ENCODE peak calls at places on chromosomes 7 and 10, in ten cellular contexts. One of them, this sample, is unnamed. For H3K9me3 and H3K36me3, the result is how much of the 10 kb centered on the place peaks cover.

GRCh38 chr7:70040971-70041766 is 442.9 kb downstream of the AUTS2 start:
- DNase-seq in upper lobe of left lung: no peak
- DNase-seq in heart right ventricle: no peak
- DNase-seq in CD8-positive, alpha-beta memory T cell: no peak
- DNase-seq in HCT116: no peak
- DNase-seq in stomach: no peak
- DNase-seq in neural progenitor cell: peak
- DNase-seq in lung: no peak
- DNase-seq in SJSA1: no peak
- DNase-seq in GM23248: peak
- DNase-seq in this sample: no peak

GRCh38 chr7:146659732-146660131 is 543.1 kb downstream of the CNTNAP2 start:
- DNase-seq in upper lobe of left lung: no peak
- DNase-seq in heart right ventricle: no peak
- DNase-seq in CD8-positive, alpha-beta memory T cell: no peak
- DNase-seq in HCT116: no peak
- DNase-seq in stomach: no peak
- DNase-seq in neural progenitor cell: no peak
- DNase-seq in lung: no peak
- DNase-seq in SJSA1: no peak
- DNase-seq in GM23248: no peak
- DNase-seq in this sample: no peak

GRCh38 chr10:21336476-21337170 is 188.9 kb downstream of the SKIDA1 start:
- DNase-seq in upper lobe of left lung: peak
- DNase-seq in heart right ventricle: no peak
- DNase-seq in CD8-positive, alpha-beta memory T cell: no peak
- DNase-seq in HCT116: peak
- DNase-seq in stomach: no peak
- DNase-seq in neural progenitor cell: peak
- DNase-seq in lung: peak
- DNase-seq in SJSA1: peak
- DNase-seq in GM23248: peak
- DNase-seq in this sample: no peak

GRCh38 chr7:192701-193536 is 548 bp downstream of the FAM20C start:
- DNase-seq in upper lobe of left lung: no peak
- DNase-seq in heart right ventricle: peak
- DNase-seq in CD8-positive, alpha-beta memory T cell: no peak
- DNase-seq in HCT116: no peak
- DNase-seq in stomach: peak
- DNase-seq in neural progenitor cell: peak
- DNase-seq in lung: no peak
- DNase-seq in SJSA1: no peak
- DNase-seq in GM23248: peak
- DNase-seq in this sample: no peak

GRCh38 chr7:1981201-1981877 is 251.4 kb downstream of the MAD1L1 start:
- DNase-seq in upper lobe of left lung: no peak
- DNase-seq in heart right ventricle: no peak
- DNase-seq in CD8-positive, alpha-beta memory T cell: no peak
- DNase-seq in HCT116: no peak
- DNase-seq in stomach: no peak
- DNase-seq in neural progenitor cell: no peak
- DNase-seq in lung: no peak
- DNase-seq in SJSA1: no peak
- DNase-seq in GM23248: no peak
- DNase-seq in this sample: no peak

GRCh38 chr7:36115448-36116321 is 37.4 kb upstream of the EEPD1 start:
- DNase-seq in upper lobe of left lung: peak
- DNase-seq in heart right ventricle: peak
- DNase-seq in CD8-positive, alpha-beta memory T cell: peak
- DNase-seq in HCT116: peak
- DNase-seq in stomach: peak
- DNase-seq in neural progenitor cell: no peak
- DNase-seq in lung: peak
- DNase-seq in SJSA1: peak
- DNase-seq in GM23248: peak
- DNase-seq in this sample: no peak

GRCh38 chr7:139557857-139558581 is 34.5 kb downstream of the CLEC2L start:
- DNase-seq in upper lobe of left lung: no peak
- DNase-seq in heart right ventricle: no peak
- DNase-seq in CD8-positive, alpha-beta memory T cell: no peak
- DNase-seq in HCT116: no peak
- DNase-seq in stomach: no peak
- DNase-seq in neural progenitor cell: peak
- DNase-seq in lung: no peak
- DNase-seq in SJSA1: no peak
- DNase-seq in GM23248: no peak
- DNase-seq in this sample: no peak

GRCh38 chr7:140260767-140261486 is 84.1 kb upstream of the KDM7A start:
- DNase-seq in upper lobe of left lung: no peak
- DNase-seq in heart right ventricle: no peak
- DNase-seq in CD8-positive, alpha-beta memory T cell: no peak
- DNase-seq in HCT116: no peak
- DNase-seq in stomach: no peak
- DNase-seq in neural progenitor cell: no peak
- DNase-seq in lung: no peak
- DNase-seq in SJSA1: no peak
- DNase-seq in GM23248: no peak
- DNase-seq in this sample: no peak

GRCh38 chr7:151249034-151249731 is 689 bp upstream of the SMARCD3 start:
- DNase-seq in upper lobe of left lung: peak
- DNase-seq in heart right ventricle: peak
- DNase-seq in CD8-positive, alpha-beta memory T cell: no peak
- DNase-seq in HCT116: no peak
- DNase-seq in stomach: peak
- DNase-seq in neural progenitor cell: peak
- DNase-seq in lung: peak
- DNase-seq in SJSA1: peak
- DNase-seq in GM23248: peak
- DNase-seq in this sample: no peak

GRCh38 chr7:157271991-157272324 is 64.8 kb upstream of the DNAJB6 start:
- DNase-seq in upper lobe of left lung: peak
- DNase-seq in heart right ventricle: no peak
- DNase-seq in CD8-positive, alpha-beta memory T cell: no peak
- DNase-seq in HCT116: no peak
- DNase-seq in stomach: peak
- DNase-seq in neural progenitor cell: no peak
- DNase-seq in lung: peak
- DNase-seq in SJSA1: peak
- DNase-seq in GM23248: peak
- DNase-seq in this sample: no peak

GRCh38 chr10:118658762-118659161 is 63.3 kb upstream of the PRLHR start:
- DNase-seq in upper lobe of left lung: no peak
- DNase-seq in heart right ventricle: no peak
- DNase-seq in CD8-positive, alpha-beta memory T cell: no peak
- DNase-seq in HCT116: no peak
- DNase-seq in stomach: no peak
- DNase-seq in neural progenitor cell: no peak
- DNase-seq in lung: no peak
- DNase-seq in SJSA1: no peak
- DNase-seq in GM23248: no peak
- DNase-seq in this sample: no peak
- H3K9me3 ChIP-seq in upper lobe of left lung: under half
- H3K9me3 ChIP-seq in heart right ventricle: under half
- H3K9me3 ChIP-seq in CD8-positive, alpha-beta memory T cell: under half
- H3K9me3 ChIP-seq in HCT116: under half
- H3K9me3 ChIP-seq in stomach: under half
- H3K9me3 ChIP-seq in neural progenitor cell: under half
- H3K9me3 ChIP-seq in lung: under half
- H3K9me3 ChIP-seq in SJSA1: under half
- H3K9me3 ChIP-seq in GM23248: under half
- H3K9me3 ChIP-seq in this sample: under half

DNA sequence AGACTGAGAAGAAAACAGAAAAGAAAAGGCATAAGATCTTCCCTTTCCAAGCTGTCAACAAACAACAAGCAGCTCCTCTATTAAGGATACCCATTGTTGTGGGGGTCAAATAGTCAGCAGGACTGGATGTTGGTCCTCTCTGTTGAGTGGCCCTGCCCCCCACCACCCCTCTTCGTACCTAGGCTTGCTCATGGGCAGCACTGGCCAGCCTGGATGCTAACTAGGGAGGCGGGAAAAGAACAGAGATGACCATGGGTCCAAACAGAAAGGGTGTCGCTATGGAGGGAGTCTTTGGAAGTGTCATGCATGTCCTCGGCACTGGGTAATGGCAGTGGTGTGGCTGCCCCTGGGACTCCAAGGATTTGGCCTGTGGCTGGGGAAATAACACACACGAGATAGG is 45.6 kb downstream of the SPDYE5 start:
- DNase-seq in upper lobe of left lung: no peak
- DNase-seq in heart right ventricle: no peak
- DNase-seq in CD8-positive, alpha-beta memory T cell: no peak
- DNase-seq in HCT116: no peak
- DNase-seq in stomach: no peak
- DNase-seq in neural progenitor cell: no peak
- DNase-seq in lung: no peak
- DNase-seq in SJSA1: peak
- DNase-seq in GM23248: no peak
- DNase-seq in this sample: no peak
- H3K36me3 ChIP-seq in upper lobe of left lung: half or more
- H3K36me3 ChIP-seq in heart right ventricle: under half
- H3K36me3 ChIP-seq in CD8-positive, alpha-beta memory T cell: under half
- H3K36me3 ChIP-seq in HCT116: under half
- H3K36me3 ChIP-seq in stomach: half or more
- H3K36me3 ChIP-seq in neural progenitor cell: under half
- H3K36me3 ChIP-seq in lung: under half
- H3K36me3 ChIP-seq in SJSA1: under half
- H3K36me3 ChIP-seq in GM23248: under half
- H3K36me3 ChIP-seq in this sample: under half

GRCh38 chr10:128457136-128457535 is 330.9 kb upstream of the MKI67 start:
- DNase-seq in upper lobe of left lung: no peak
- DNase-seq in heart right ventricle: no peak
- DNase-seq in CD8-positive, alpha-beta memory T cell: no peak
- DNase-seq in HCT116: no peak
- DNase-seq in stomach: no peak
- DNase-seq in neural progenitor cell: no peak
- DNase-seq in lung: no peak
- DNase-seq in SJSA1: no peak
- DNase-seq in GM23248: no peak
- DNase-seq in this sample: no peak
- H3K9me3 ChIP-seq in upper lobe of left lung: under half
- H3K9me3 ChIP-seq in heart right ventricle: under half
- H3K9me3 ChIP-seq in CD8-positive, alpha-beta memory T cell: under half
- H3K9me3 ChIP-seq in HCT116: under half
- H3K9me3 ChIP-seq in stomach: under half
- H3K9me3 ChIP-seq in neural progenitor cell: under half
- H3K9me3 ChIP-seq in lung: under half
- H3K9me3 ChIP-seq in SJSA1: under half
- H3K9me3 ChIP-seq in GM23248: under half
- H3K9me3 ChIP-seq in this sample: under half

GRCh38 chr10:128059915-128060314 is 66.3 kb downstream of the MKI67 start:
- DNase-seq in upper lobe of left lung: no peak
- DNase-seq in heart right ventricle: no peak
- DNase-seq in CD8-positive, alpha-beta memory T cell: no peak
- DNase-seq in HCT116: no peak
- DNase-seq in stomach: no peak
- DNase-seq in neural progenitor cell: no peak
- DNase-seq in lung: no peak
- DNase-seq in SJSA1: no peak
- DNase-seq in GM23248: no peak
- DNase-seq in this sample: no peak
- H3K36me3 ChIP-seq in upper lobe of left lung: under half
- H3K36me3 ChIP-seq in heart right ventricle: under half
- H3K36me3 ChIP-seq in CD8-positive, alpha-beta memory T cell: under half
- H3K36me3 ChIP-seq in HCT116: under half
- H3K36me3 ChIP-seq in stomach: half or more
- H3K36me3 ChIP-seq in neural progenitor cell: under half
- H3K36me3 ChIP-seq in lung: half or more
- H3K36me3 ChIP-seq in SJSA1: under half
- H3K36me3 ChIP-seq in GM23248: under half
- H3K36me3 ChIP-seq in this sample: under half

GRCh38 chr7:64878684-64879083 is 24.4 kb upstream of the ZNF273 start:
- DNase-seq in upper lobe of left lung: no peak
- DNase-seq in heart right ventricle: no peak
- DNase-seq in CD8-positive, alpha-beta memory T cell: no peak
- DNase-seq in HCT116: no peak
- DNase-seq in stomach: no peak
- DNase-seq in neural progenitor cell: no peak
- DNase-seq in lung: peak
- DNase-seq in SJSA1: no peak
- DNase-seq in GM23248: peak
- DNase-seq in this sample: no peak

GRCh38 chr7:64879800-64880199 is 23.3 kb upstream of the ZNF273 start:
- DNase-seq in upper lobe of left lung: no peak
- DNase-seq in heart right ventricle: no peak
- DNase-seq in CD8-positive, alpha-beta memory T cell: no peak
- DNase-seq in HCT116: no peak
- DNase-seq in stomach: peak
- DNase-seq in neural progenitor cell: no peak
- DNase-seq in lung: peak
- DNase-seq in SJSA1: peak
- DNase-seq in GM23248: no peak
- DNase-seq in this sample: peak

GRCh38 chr7:64880322-64881297 is 22.5 kb upstream of the ZNF273 start:
- DNase-seq in upper lobe of left lung: no peak
- DNase-seq in heart right ventricle: no peak
- DNase-seq in CD8-positive, alpha-beta memory T cell: no peak
- DNase-seq in HCT116: no peak
- DNase-seq in stomach: peak
- DNase-seq in neural progenitor cell: no peak
- DNase-seq in lung: peak
- DNase-seq in SJSA1: peak
- DNase-seq in GM23248: no peak
- DNase-seq in this sample: peak

GRCh38 chr7:64877714-64878610 is 25.1 kb upstream of the ZNF273 start:
- DNase-seq in upper lobe of left lung: no peak
- DNase-seq in heart right ventricle: no peak
- DNase-seq in CD8-positive, alpha-beta memory T cell: no peak
- DNase-seq in HCT116: no peak
- DNase-seq in stomach: peak
- DNase-seq in neural progenitor cell: no peak
- DNase-seq in lung: peak
- DNase-seq in SJSA1: peak
- DNase-seq in GM23248: no peak
- DNase-seq in this sample: peak

GRCh38 chr7:64879097-64879730 is 23.9 kb upstream of the ZNF273 start:
- DNase-seq in upper lobe of left lung: no peak
- DNase-seq in heart right ventricle: no peak
- DNase-seq in CD8-positive, alpha-beta memory T cell: no peak
- DNase-seq in HCT116: no peak
- DNase-seq in stomach: peak
- DNase-seq in neural progenitor cell: no peak
- DNase-seq in lung: peak
- DNase-seq in SJSA1: peak
- DNase-seq in GM23248: no peak
- DNase-seq in this sample: peak
- H3K9me3 ChIP-seq in upper lobe of left lung: under half
- H3K9me3 ChIP-seq in heart right ventricle: under half
- H3K9me3 ChIP-seq in CD8-positive, alpha-beta memory T cell: under half
- H3K9me3 ChIP-seq in HCT116: under half
- H3K9me3 ChIP-seq in stomach: under half
- H3K9me3 ChIP-seq in neural progenitor cell: under half
- H3K9me3 ChIP-seq in lung: under half
- H3K9me3 ChIP-seq in SJSA1: under half
- H3K9me3 ChIP-seq in GM23248: under half
- H3K9me3 ChIP-seq in this sample: under half